ENCODE peak calls at places on chromosomes 6 and 20, in seven cellular contexts. K, J, E, O, G, F and I are unnamed samples.

GRCh38 chr6:84967389-84967788 is 203.0 kb upstream of the TBX18 start:
- DNase-seq in J (no peak), E (no peak), O (peak), K (peak), G (no peak), F (peak), I (peak)

GRCh38 chr6:133761706-133762105 is 127.2 kb upstream of the TCF21 start:
- DNase-seq in K (no peak), E (no peak), G (no peak), F (peak), O (no peak), J (no peak), I (no peak)

GRCh38 chr6:43735642-43736199 is 34.3 kb upstream of the VEGFA start:
- DNase-seq in E (no peak), J (no peak), O (no peak), F (no peak), K (no peak), G (no peak), I (no peak)

GRCh38 chr6:153944197-153944596 is 94.8 kb upstream of the OPRM1 start:
- DNase-seq in E (no peak), F (no peak), J (no peak), G (no peak), O (no peak), K (no peak), I (no peak)

GRCh38 chr6:158198461-158198860 is 30.3 kb downstream of the GTF2H5 start:
- DNase-seq in G (no peak), F (no peak), K (no peak), O (no peak), J (no peak), E (no peak), I (no peak)

GRCh38 chr6:153437193-153437592 is 306.1 kb upstream of the RGS17 start:
- DNase-seq in E (no peak), O (no peak), J (no peak), F (no peak), G (no peak), K (no peak), I (no peak)

GRCh38 chr6:25193147-25193864 is 85.9 kb upstream of the CARMIL1 start:
- DNase-seq in K (peak), G (no peak), E (no peak), J (no peak), O (peak), F (peak), I (no peak)

GRCh38 chr6:107489636-107490567 is at the start of gene SOBP:
- DNase-seq in F (peak), E (peak), K (peak), G (peak), J (peak), O (no peak), I (peak)

GRCh38 chr6:127951172-127951995 is 50.5 kb upstream of the THEMIS start:
- DNase-seq in K (no peak), E (no peak), O (no peak), J (no peak), F (no peak), G (peak), I (no peak)

GRCh38 chr6:2839195-2839981 is 2.3 kb downstream of the SERPINB1 start:
- DNase-seq in G (no peak), F (peak), E (no peak), K (peak), J (no peak), O (no peak), I (no peak)

GRCh38 chr6:135267085-135267484 is 86.0 kb downstream of the MYB start:
- DNase-seq in E (no peak), O (no peak), J (no peak), F (no peak), G (no peak), K (peak), I (peak)

GRCh38 chr6:170237999-170238740 is 52.7 kb downstream of the DLL1 start:
- DNase-seq in E (no peak), G (no peak), F (no peak), O (no peak), J (peak), K (no peak), I (no peak)

GRCh38 chr20:574297-574942 is 30.8 kb upstream of the CSNK2A1 start:
- DNase-seq in G (no peak), F (no peak), O (no peak), E (no peak), J (no peak), K (no peak), I (no peak)

GRCh38 chr6:151091571-151091970 is 148.2 kb upstream of the AKAP12 start:
- DNase-seq in K (no peak), G (no peak), O (no peak), F (no peak), J (no peak), E (no peak), I (no peak)

GRCh38 chr6:151084275-151084674 is 155.5 kb upstream of the AKAP12 start:
- DNase-seq in F (no peak), E (no peak), G (no peak), K (no peak), O (no peak), J (no peak), I (no peak)

GRCh38 chr6:151089916-151090443 is 149.8 kb upstream of the AKAP12 start:
- DNase-seq in J (no peak), K (no peak), G (no peak), O (no peak), E (no peak), F (no peak), I (no peak)

GRCh38 chr6:151088599-151088935 is 151.2 kb upstream of the AKAP12 start:
- DNase-seq in K (no peak), G (no peak), F (no peak), J (no peak), E (no peak), O (no peak), I (no peak)

DNA sequence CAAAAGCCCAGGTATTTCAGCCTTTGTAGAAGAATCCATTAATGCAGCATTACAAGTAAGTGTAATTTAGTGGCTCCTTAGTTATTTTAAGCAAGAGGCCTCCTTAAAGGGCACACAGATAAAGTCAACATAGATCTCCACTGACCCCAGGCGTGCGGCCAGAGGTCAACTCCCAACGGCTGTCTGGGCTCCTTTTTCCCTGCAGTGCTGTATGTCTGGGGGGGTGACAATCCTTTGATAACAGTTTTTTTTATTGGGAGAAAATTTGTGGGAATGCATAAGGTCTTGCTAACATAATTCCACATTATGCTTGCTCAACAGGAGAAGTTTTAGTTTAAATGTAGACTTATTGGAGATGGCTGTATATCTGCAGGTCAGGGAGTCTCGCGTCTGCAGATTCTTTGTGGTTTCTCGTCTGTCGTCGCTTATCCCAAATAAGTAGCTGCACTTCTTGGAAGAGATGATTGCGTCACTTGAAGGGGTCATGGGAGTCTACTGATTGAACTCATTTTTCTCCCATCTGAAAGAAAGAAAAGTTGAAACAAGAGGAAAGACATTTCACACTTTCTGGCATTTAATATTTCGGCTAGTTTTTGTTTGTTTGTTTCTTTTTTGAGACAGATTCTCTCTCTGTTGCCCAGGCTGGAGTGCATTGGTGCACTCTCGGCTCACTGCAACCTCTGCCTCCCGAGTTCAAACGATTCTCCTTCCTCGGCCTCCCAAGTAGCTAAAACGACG is 151.7 kb upstream of the AKAP12 start:
- DNase-seq in E (no peak), O (no peak), F (peak), K (no peak), J (no peak), G (no peak), I (no peak)
- H3K27ac ChIP-seq in E (no peak), O (no peak), F (peak), K (no peak), J (no peak), G (no peak), I (no peak)

DNA sequence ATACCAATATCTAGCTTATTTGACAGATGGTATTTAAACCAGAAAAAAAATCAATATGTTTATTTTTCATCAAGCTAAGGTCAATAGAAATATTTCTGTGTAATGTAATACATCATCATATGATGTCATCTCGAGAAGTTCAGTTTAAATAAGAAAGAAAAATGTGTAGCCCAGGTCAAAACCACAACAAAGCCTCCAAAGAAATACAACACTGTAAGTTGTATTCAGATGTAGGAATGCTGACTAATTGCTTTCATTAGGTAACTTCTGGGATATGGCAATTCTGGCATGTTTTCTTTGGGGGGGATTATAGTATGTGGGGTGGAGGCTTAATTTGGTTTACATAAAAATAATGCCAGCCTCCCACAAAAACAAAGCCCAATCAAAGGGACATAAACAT is 881.8 kb upstream of the CITED2 start:
- DNase-seq in G (no peak), O (no peak), E (no peak), F (peak), K (no peak), J (no peak), I (no peak)
- H3K27ac ChIP-seq in G (no peak), O (no peak), E (no peak), F (no peak), K (no peak), J (no peak), I (no peak)

GRCh38 chr20:48849779-48850178 is 22.0 kb upstream of the PREX1 start:
- DNase-seq in E (no peak), G (no peak), O (no peak), J (no peak), K (no peak), F (no peak), I (no peak)
- H3K27ac ChIP-seq in E (no peak), G (no peak), O (no peak), J (no peak), K (no peak), F (no peak), I (no peak)

DNA sequence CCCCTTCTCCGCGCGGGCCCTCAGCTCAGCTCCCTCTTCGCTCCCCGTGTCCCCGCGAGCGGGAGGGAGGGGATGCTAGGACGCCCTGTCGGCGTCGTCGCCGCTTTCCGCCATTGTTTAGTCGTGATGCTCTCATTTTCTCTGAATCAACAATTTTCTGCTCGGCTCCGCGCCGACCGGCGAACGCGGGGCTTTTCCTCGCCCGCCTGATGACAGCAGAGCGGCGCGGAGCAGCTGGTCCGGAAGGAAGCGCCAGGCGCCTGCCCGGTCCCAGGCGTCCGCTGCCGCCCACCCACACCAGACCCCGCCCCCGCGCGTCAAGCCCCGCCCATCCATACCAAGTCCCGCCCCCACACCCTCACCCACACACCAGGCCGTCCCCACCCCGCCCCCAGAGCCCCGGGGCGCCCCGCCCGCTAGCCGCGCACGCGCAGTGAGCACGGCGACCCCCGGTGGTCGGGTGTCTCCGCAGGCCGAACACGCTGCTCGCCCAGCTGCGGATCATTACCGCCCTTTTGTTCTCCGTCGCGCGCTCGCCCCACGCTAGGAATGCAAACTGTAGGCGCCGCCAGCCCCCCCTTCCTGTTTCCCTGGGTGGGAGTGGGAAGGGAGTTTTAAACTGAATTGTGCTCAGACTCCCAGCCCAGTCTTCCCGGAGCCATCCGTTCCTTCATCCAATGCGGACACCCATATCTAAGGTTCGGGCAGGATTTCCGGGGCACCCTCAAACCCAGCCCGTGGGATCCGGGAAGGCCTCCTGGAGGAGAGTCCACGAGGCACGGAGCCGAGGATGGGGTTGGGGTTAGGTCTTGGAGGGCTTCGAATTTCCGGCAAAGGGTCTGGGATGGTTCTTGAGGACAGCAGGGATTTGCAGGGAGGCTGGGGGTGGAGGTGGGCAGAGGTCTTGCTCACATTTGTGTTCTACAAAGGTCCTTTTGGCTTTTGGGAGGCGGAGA is 49.8 kb upstream of the SLC32A1 start:
- DNase-seq in F (peak), O (peak), K (peak), G (peak), J (peak), E (peak), I (peak)
- H3K27ac ChIP-seq in F (no peak), O (no peak), K (no peak), G (no peak), J (no peak), E (no peak), I (peak)

GRCh38 chr6:506920-507523 is 115.5 kb downstream of the IRF4 start:
- DNase-seq in O (no peak), K (no peak), J (no peak), F (no peak), E (no peak), G (no peak), I (no peak)
- H3K27ac ChIP-seq in O (no peak), K (no peak), J (no peak), F (no peak), E (no peak), G (no peak), I (no peak)